ENCODE peak calls at places on chromosomes 4 and X, in ten cellular contexts. J is sigmoid colon, I is stomach, R is HCT116, M is K562, S is GM12878, Q is HepG2, A is suprapubic skin, E is H1, G is upper lobe of left lung. V is an unnamed sample.

GRCh38 chrX:40996886-40997530 is 88.2 kb upstream of the USP9X start:
- DNase-seq in J (no peak), I (no peak), R (peak), M (peak), S (no peak), Q (peak), A (no peak), E (no peak), G (peak), V (no peak)

GRCh38 chr4:86972997-86973396 is 38.2 kb downstream of the AFF1 start:
- DNase-seq in J (no peak), I (peak), R (no peak), M (no peak), S (no peak), Q (peak), A (no peak), E (no peak), G (peak), V (peak)

GRCh38 chrX:3286196-3286920 is 60.1 kb downstream of the MXRA5 start:
- DNase-seq in J (no peak), I (no peak), R (peak), M (no peak), S (no peak), Q (no peak), A (no peak), E (no peak), G (no peak), V (no peak)

GRCh38 chr4:180296036-180296599 is 1947.1 kb upstream of the TENM3 start:
- DNase-seq in J (no peak), I (no peak), R (no peak), M (no peak), S (peak), Q (no peak), A (no peak), E (no peak), G (no peak), V (no peak)

GRCh38 chrX:73855546-73855945 is 292.5 kb downstream of the CHIC1 start:
- DNase-seq in J (peak), I (peak), R (peak), M (peak), S (peak), Q (peak), A (no peak), E (no peak), G (peak), V (no peak)

GRCh38 chr4:82372502-82372873 is 1.3 kb downstream of the HNRNPD start:
- DNase-seq in J (peak), I (peak), R (no peak), M (peak), S (no peak), Q (no peak), A (no peak), E (no peak), G (peak), V (peak)

GRCh38 chr4:1819284-1819683 is 26.2 kb downstream of the FGFR3 start:
- DNase-seq in J (no peak), I (peak), R (no peak), M (no peak), S (no peak), Q (no peak), A (no peak), E (no peak), G (no peak), V (no peak)

GRCh38 chr4:73068496-73069337 is 799 bp downstream of the COX18 start:
- DNase-seq in J (no peak), I (no peak), R (no peak), M (peak), S (peak), Q (peak), A (no peak), E (no peak), G (no peak), V (no peak)

GRCh38 chr4:85760521-85760920 is 285.6 kb downstream of the ARHGAP24 start:
- DNase-seq in J (no peak), I (no peak), R (no peak), M (no peak), S (no peak), Q (no peak), A (no peak), E (no peak), G (no peak), V (no peak)

GRCh38 chr4:52059372-52059771 is 8.3 kb downstream of the SPATA18 start:
- DNase-seq in J (no peak), I (peak), R (no peak), M (no peak), S (no peak), Q (no peak), A (no peak), E (no peak), G (peak), V (peak)

GRCh38 chrX:790780-791360 is 160.3 kb downstream of the SHOX start:
- DNase-seq in J (no peak), I (no peak), R (no peak), M (no peak), S (no peak), Q (no peak), A (no peak), E (no peak), G (no peak), V (no peak)

GRCh38 chr4:114384629-114385028 is 214.0 kb upstream of the UGT8 start:
- DNase-seq in J (no peak), I (no peak), R (peak), M (no peak), S (no peak), Q (peak), A (no peak), E (no peak), G (no peak), V (no peak)

GRCh38 chrX:120120223-120120622 is 4.5 kb upstream of the RHOXF1 start:
- DNase-seq in J (no peak), I (no peak), R (no peak), M (no peak), S (no peak), Q (no peak), A (no peak), E (no peak), G (peak), V (no peak)

GRCh38 chr4:184448828-184449227 is 25.5 kb downstream of the IRF2 start:
- DNase-seq in J (peak), I (no peak), R (no peak), M (no peak), S (no peak), Q (no peak), A (no peak), E (no peak), G (peak), V (no peak)

GRCh38 chr4:142558851-142559250 is 287.2 kb downstream of the INPP4B start:
- DNase-seq in J (no peak), I (no peak), R (no peak), M (no peak), S (no peak), Q (no peak), A (no peak), E (no peak), G (no peak), V (no peak)

GRCh38 chr4:3313556-3314228 is 20.9 kb downstream of the RGS12 start:
- DNase-seq in J (no peak), I (peak), R (no peak), M (peak), S (no peak), Q (no peak), A (peak), E (no peak), G (no peak), V (no peak)

GRCh38 chr4:150253965-150254364 is 175.7 kb downstream of the DCLK2 start:
- DNase-seq in J (no peak), I (no peak), R (no peak), M (no peak), S (no peak), Q (no peak), A (no peak), E (no peak), G (no peak), V (no peak)

GRCh38 chrX:39309018-39309620 is 507.9 kb downstream of the MID1IP1 start:
- DNase-seq in J (no peak), I (no peak), R (no peak), M (no peak), S (no peak), Q (no peak), A (no peak), E (no peak), G (no peak), V (no peak)

GRCh38 chr4:39446842-39447573 is 11.7 kb downstream of the RPL9 start:
- DNase-seq in J (peak), I (peak), R (no peak), M (no peak), S (peak), Q (no peak), A (peak), E (peak), G (peak), V (peak)

GRCh38 chr4:141432000-141432712 is 204.2 kb upstream of the IL15 start:
- DNase-seq in J (no peak), I (no peak), R (no peak), M (no peak), S (no peak), Q (no peak), A (no peak), E (no peak), G (no peak), V (no peak)

GRCh38 chr4:1058198-1058996 is 47.0 kb downstream of the FGFRL1 start:
- DNase-seq in J (peak), I (peak), R (no peak), M (no peak), S (no peak), Q (no peak), A (peak), E (no peak), G (no peak), V (peak)

GRCh38 chrX:48165246-48165645 is 31.3 kb downstream of the SSX5 start:
- DNase-seq in J (no peak), I (no peak), R (no peak), M (no peak), S (no peak), Q (no peak), A (no peak), E (no peak), G (no peak), V (no peak)

GRCh38 chr4:141636771-141637460 is 533 bp downstream of the IL15 start:
- DNase-seq in J (peak), I (peak), R (peak), M (no peak), S (no peak), Q (no peak), A (no peak), E (peak), G (peak), V (peak)

GRCh38 chr4:53601251-53601764 is 10.0 kb upstream of the LNX1 start:
- DNase-seq in J (no peak), I (no peak), R (no peak), M (peak), S (no peak), Q (peak), A (no peak), E (peak), G (peak), V (peak)

GRCh38 chr4:187208641-187209040 is 485.0 kb upstream of the FAT1 start:
- DNase-seq in J (no peak), I (no peak), R (no peak), M (no peak), S (no peak), Q (peak), A (no peak), E (no peak), G (no peak), V (no peak)

GRCh38 chr4:126851391-126851790 is 781.4 kb upstream of the INTU start:
- DNase-seq in J (no peak), I (no peak), R (no peak), M (no peak), S (no peak), Q (no peak), A (no peak), E (no peak), G (no peak), V (no peak)

GRCh38 chrX:136867096-136867491 is 13.4 kb downstream of the RBMX start:
- DNase-seq in J (no peak), I (no peak), R (no peak), M (no peak), S (no peak), Q (no peak), A (no peak), E (no peak), G (no peak), V (no peak)

GRCh38 chrX:110082156-110082555 is 79.2 kb downstream of the TMEM164 start:
- DNase-seq in J (no peak), I (no peak), R (no peak), M (no peak), S (no peak), Q (no peak), A (no peak), E (no peak), G (no peak), V (no peak)

GRCh38 chrX:155068165-155068564 is 2.8 kb downstream of the CMC4 start:
- DNase-seq in J (no peak), I (no peak), R (no peak), M (no peak), S (no peak), Q (peak), A (no peak), E (no peak), G (no peak), V (no peak)

GRCh38 chrX:94831364-94831763 is 1157.4 kb downstream of the FAM133A start:
- DNase-seq in J (no peak), I (no peak), R (no peak), M (no peak), S (no peak), Q (no peak), A (no peak), E (no peak), G (no peak), V (no peak)

GRCh38 chr4:73617256-73617655 is 3.0 kb downstream of the RASSF6 start:
- DNase-seq in J (no peak), I (no peak), R (no peak), M (no peak), S (no peak), Q (no peak), A (no peak), E (no peak), G (no peak), V (no peak)

GRCh38 chr4:110619001-110619350 is 3.9 kb downstream of the PITX2 start:
- DNase-seq in J (no peak), I (no peak), R (no peak), M (no peak), S (no peak), Q (no peak), A (no peak), E (no peak), G (no peak), V (no peak)

GRCh38 chr4:78799551-78800495 is 23.7 kb downstream of the BMP2K start:
- DNase-seq in J (no peak), I (no peak), R (no peak), M (peak), S (no peak), Q (no peak), A (no peak), E (no peak), G (no peak), V (no peak)

GRCh38 chr4:182808673-182809416 is 108.3 kb downstream of the DCTD start:
- DNase-seq in J (no peak), I (no peak), R (no peak), M (no peak), S (peak), Q (no peak), A (no peak), E (no peak), G (no peak), V (no peak)

GRCh38 chr4:179145746-179146530 is 1703.7 kb upstream of the AGA start:
- DNase-seq in J (no peak), I (no peak), R (no peak), M (no peak), S (no peak), Q (no peak), A (no peak), E (no peak), G (no peak), V (no peak)

GRCh38 chr4:102169345-102169744 is 175.9 kb downstream of the SLC39A8 start:
- DNase-seq in J (no peak), I (no peak), R (no peak), M (no peak), S (no peak), Q (no peak), A (no peak), E (no peak), G (no peak), V (no peak)

GRCh38 chr4:68751138-68751537 is 64.7 kb upstream of the UGT2B10 start:
- DNase-seq in J (no peak), I (no peak), R (no peak), M (no peak), S (no peak), Q (no peak), A (no peak), E (no peak), G (no peak), V (no peak)

DNA sequence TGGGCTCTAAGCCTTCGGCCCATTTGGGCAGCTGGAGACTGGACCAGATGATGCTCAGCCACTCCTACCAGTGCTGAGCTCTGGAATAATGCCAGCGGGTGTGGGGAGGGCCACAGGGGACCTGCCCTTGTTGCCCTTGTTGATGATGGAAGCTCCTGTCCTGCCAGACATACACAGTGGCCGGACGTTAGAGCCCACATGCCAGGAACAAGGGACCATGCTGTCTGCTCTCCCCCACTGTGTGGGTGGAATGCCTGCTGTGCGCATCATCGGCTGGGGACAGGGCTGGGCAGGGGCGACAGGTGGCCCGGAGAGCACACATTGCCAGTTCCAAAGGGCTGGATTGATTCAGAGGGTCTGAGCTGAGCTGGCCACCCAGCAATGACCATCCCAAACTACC is 2.0 kb downstream of the ABLIM2 start:
- DNase-seq in J (no peak), I (no peak), R (no peak), M (no peak), S (no peak), Q (peak), A (no peak), E (no peak), G (no peak), V (no peak)
- H3K4me3 ChIP-seq in J (no peak), I (no peak), R (no peak), M (no peak), S (no peak), Q (no peak), A (peak), E (no peak), G (no peak), V (no peak)

DNA sequence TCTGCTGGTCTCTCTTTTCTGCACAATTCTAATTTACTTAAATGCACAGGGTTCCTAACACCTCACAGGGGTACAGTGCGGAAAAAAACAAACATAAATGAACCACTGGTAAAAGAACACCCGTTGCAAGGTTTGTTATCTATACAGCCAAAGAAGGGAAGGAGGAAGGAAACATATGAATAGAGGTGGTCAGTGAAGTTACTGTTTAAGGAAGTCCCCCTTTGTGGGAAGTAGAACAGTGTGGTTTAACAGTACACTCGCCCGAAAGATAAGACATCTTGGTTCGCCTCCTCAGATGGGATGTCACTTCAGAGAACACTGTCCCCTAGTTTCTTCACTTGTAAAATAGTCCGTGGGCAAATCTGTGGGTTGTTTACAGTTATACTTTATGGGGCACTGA is 57.5 kb downstream of the TEC start:
- DNase-seq in J (no peak), I (no peak), R (no peak), M (peak), S (no peak), Q (no peak), A (no peak), E (no peak), G (no peak), V (no peak)
- TF ChIP-seq POLR2A in J (no peak), I (no peak), R (no peak), M (no peak), S (peak), Q (no peak), A (no peak), E (no peak), G (no peak), V (no peak)

GRCh38 chrX:96569034-96569433 is 115.6 kb upstream of the DIAPH2 start:
- DNase-seq in J (no peak), I (no peak), R (no peak), M (no peak), S (no peak), Q (no peak), A (no peak), E (no peak), G (no peak), V (no peak)

GRCh38 chrX:96564595-96564994 is 120.0 kb upstream of the DIAPH2 start:
- DNase-seq in J (no peak), I (no peak), R (no peak), M (no peak), S (no peak), Q (no peak), A (no peak), E (no peak), G (no peak), V (no peak)

GRCh38 chrX:96566856-96567255 is 117.8 kb upstream of the DIAPH2 start:
- DNase-seq in J (no peak), I (no peak), R (no peak), M (no peak), S (no peak), Q (no peak), A (no peak), E (no peak), G (no peak), V (no peak)

GRCh38 chrX:96568088-96568487 is 116.6 kb upstream of the DIAPH2 start:
- DNase-seq in J (no peak), I (no peak), R (no peak), M (no peak), S (no peak), Q (no peak), A (no peak), E (no peak), G (no peak), V (no peak)

DNA sequence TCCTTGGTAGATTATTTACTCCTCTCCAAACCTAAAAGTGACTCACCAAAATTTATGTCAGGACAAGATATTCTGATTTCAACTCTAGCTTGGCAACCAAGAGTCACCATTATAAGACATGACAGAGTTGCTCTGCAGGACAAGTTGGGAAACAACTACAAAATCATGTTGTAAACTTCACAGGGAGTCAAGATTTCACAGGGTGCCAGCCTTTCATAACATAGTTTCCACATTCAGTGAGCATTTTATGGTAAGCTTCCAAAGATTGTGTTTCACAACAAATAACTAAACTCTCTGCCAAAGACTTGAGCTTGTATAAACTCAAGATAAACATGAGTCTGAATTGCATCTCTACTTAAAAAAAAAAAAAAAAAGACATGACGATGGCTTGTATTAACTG is 121.0 kb upstream of the DIAPH2 start:
- DNase-seq in J (no peak), I (no peak), R (no peak), M (no peak), S (no peak), Q (no peak), A (no peak), E (no peak), G (no peak), V (no peak)
- TF ChIP-seq POLR2AphosphoS5 in J (no peak), I (peak), R (no peak), M (no peak), S (no peak), Q (no peak), A (peak), E (no peak), G (no peak), V (no peak)

GRCh38 chrX:66017659-66018170 is 22.2 kb downstream of the VSIG4 start:
- DNase-seq in J (no peak), I (no peak), R (no peak), M (no peak), S (no peak), Q (no peak), A (no peak), E (no peak), G (no peak), V (no peak)
- H3K4me3 ChIP-seq in J (no peak), I (peak), R (no peak), M (peak), S (no peak), Q (no peak), A (peak), E (no peak), G (no peak), V (no peak)

GRCh38 chrX:129523076-129524055 is at the start of gene SMARCA1:
- DNase-seq in J (peak), I (peak), R (peak), M (peak), S (no peak), Q (peak), A (peak), E (no peak), G (peak), V (no peak)
- TF ChIP-seq POLR2A in J (no peak), I (no peak), R (no peak), M (no peak), S (no peak), Q (peak), A (no peak), E (peak), G (peak), V (no peak)

GRCh38 chr4:40553995-40554394 is 75.7 kb downstream of the RBM47 start:
- DNase-seq in J (no peak), I (no peak), R (no peak), M (no peak), S (no peak), Q (no peak), A (no peak), E (no peak), G (peak), V (no peak)
- TF ChIP-seq POLR2AphosphoS5 in J (peak), I (no peak), R (no peak), M (no peak), S (no peak), Q (no peak), A (no peak), E (no peak), G (peak), V (no peak)

GRCh38 chr4:13541720-13542576 is 2.4 kb downstream of the NKX3-2 start:
- DNase-seq in J (peak), I (no peak), R (no peak), M (no peak), S (no peak), Q (no peak), A (no peak), E (no peak), G (peak), V (no peak)
- H3K4me3 ChIP-seq in J (peak), I (peak), R (no peak), M (no peak), S (peak), Q (no peak), A (peak), E (peak), G (peak), V (no peak)

GRCh38 chr4:24583451-24584174 is 741 bp downstream of the DHX15 start:
- DNase-seq in J (peak), I (peak), R (peak), M (peak), S (no peak), Q (peak), A (peak), E (peak), G (peak), V (peak)
- TF ChIP-seq POLR2A in J (no peak), I (no peak), R (no peak), M (no peak), S (no peak), Q (no peak), A (no peak), E (peak), G (peak), V (no peak)

V was measured in breast epithelium.